ENCODE peak calls at places on chromosomes 1 and 21, in nine cellular contexts. One of them, this sample, is unnamed.

GRCh38 chr21:42652527-42653491 is 612 bp upstream of the PDE9A start:
- DNase-seq in lower leg skin: no peak
- DNase-seq in activated CD4-positive, alpha-beta T cell treated with anti-CD3 and anti-CD28 coated beads, Interleukin-2, amount 10 ng/mL, durations not matched to agents 24 days and 14 days: no peak
- DNase-seq in prostate gland: peak; percentile 74
- DNase-seq in activated naive CD8-positive, alpha-beta T cell treated with anti-CD3 and anti-CD28 coated beads for 36 hours: no peak
- DNase-seq in pancreas: peak; percentile 58
- DNase-seq in omental fat pad: no peak
- DNase-seq in Calu3: peak; percentile 74
- DNase-seq in GM10248: no peak
- DNase-seq in this sample: no peak

GRCh38 chr1:162020145-162020544 is 3.5 kb downstream of the OLFML2B start:
- DNase-seq in lower leg skin: no peak
- DNase-seq in activated CD4-positive, alpha-beta T cell treated with anti-CD3 and anti-CD28 coated beads, Interleukin-2, amount 10 ng/mL, durations not matched to agents 24 days and 14 days: no peak
- DNase-seq in prostate gland: no peak
- DNase-seq in activated naive CD8-positive, alpha-beta T cell treated with anti-CD3 and anti-CD28 coated beads for 36 hours: no peak
- DNase-seq in pancreas: no peak
- DNase-seq in omental fat pad: no peak
- DNase-seq in Calu3: no peak
- DNase-seq in GM10248: no peak
- DNase-seq in this sample: no peak

GRCh38 chr1:183516725-183517124 is 44.4 kb downstream of the SMG7 start:
- DNase-seq in lower leg skin: no peak
- DNase-seq in activated CD4-positive, alpha-beta T cell treated with anti-CD3 and anti-CD28 coated beads, Interleukin-2, amount 10 ng/mL, durations not matched to agents 24 days and 14 days: no peak
- DNase-seq in prostate gland: no peak
- DNase-seq in activated naive CD8-positive, alpha-beta T cell treated with anti-CD3 and anti-CD28 coated beads for 36 hours: no peak
- DNase-seq in pancreas: no peak
- DNase-seq in omental fat pad: no peak
- DNase-seq in Calu3: no peak
- DNase-seq in GM10248: no peak
- DNase-seq in this sample: no peak

GRCh38 chr1:72586023-72586685 is 303.8 kb upstream of the NEGR1 start:
- DNase-seq in lower leg skin: no peak
- DNase-seq in activated CD4-positive, alpha-beta T cell treated with anti-CD3 and anti-CD28 coated beads, Interleukin-2, amount 10 ng/mL, durations not matched to agents 24 days and 14 days: no peak
- DNase-seq in prostate gland: no peak
- DNase-seq in activated naive CD8-positive, alpha-beta T cell treated with anti-CD3 and anti-CD28 coated beads for 36 hours: no peak
- DNase-seq in pancreas: no peak
- DNase-seq in omental fat pad: no peak
- DNase-seq in Calu3: no peak
- DNase-seq in GM10248: no peak
- DNase-seq in this sample: no peak

GRCh38 chr1:156053770-156054499 is at the start of gene UBQLN4:
- DNase-seq in lower leg skin: peak; percentile 96
- DNase-seq in activated CD4-positive, alpha-beta T cell treated with anti-CD3 and anti-CD28 coated beads, Interleukin-2, amount 10 ng/mL, durations not matched to agents 24 days and 14 days: peak; percentile 95
- DNase-seq in prostate gland: peak; percentile 84
- DNase-seq in activated naive CD8-positive, alpha-beta T cell treated with anti-CD3 and anti-CD28 coated beads for 36 hours: peak; percentile 88
- DNase-seq in pancreas: peak; percentile 91
- DNase-seq in omental fat pad: no peak
- DNase-seq in Calu3: peak; percentile 94
- DNase-seq in GM10248: peak; percentile 94
- DNase-seq in this sample: peak; percentile 63

GRCh38 chr1:7745783-7746182 is 25.3 kb upstream of the VAMP3 start:
- DNase-seq in lower leg skin: no peak
- DNase-seq in activated CD4-positive, alpha-beta T cell treated with anti-CD3 and anti-CD28 coated beads, Interleukin-2, amount 10 ng/mL, durations not matched to agents 24 days and 14 days: no peak
- DNase-seq in prostate gland: peak; percentile 91
- DNase-seq in activated naive CD8-positive, alpha-beta T cell treated with anti-CD3 and anti-CD28 coated beads for 36 hours: no peak
- DNase-seq in pancreas: peak; percentile 15
- DNase-seq in omental fat pad: no peak
- DNase-seq in Calu3: no peak
- DNase-seq in GM10248: no peak
- DNase-seq in this sample: peak; percentile 67

GRCh38 chr1:204319462-204319861 is 40.3 kb downstream of the PLEKHA6 start:
- DNase-seq in lower leg skin: no peak
- DNase-seq in activated CD4-positive, alpha-beta T cell treated with anti-CD3 and anti-CD28 coated beads, Interleukin-2, amount 10 ng/mL, durations not matched to agents 24 days and 14 days: no peak
- DNase-seq in prostate gland: no peak
- DNase-seq in activated naive CD8-positive, alpha-beta T cell treated with anti-CD3 and anti-CD28 coated beads for 36 hours: no peak
- DNase-seq in pancreas: no peak
- DNase-seq in omental fat pad: no peak
- DNase-seq in Calu3: peak; percentile 57
- DNase-seq in GM10248: no peak
- DNase-seq in this sample: no peak

GRCh38 chr21:39397651-39398385 is 47.8 kb downstream of the LCA5L start:
- DNase-seq in lower leg skin: no peak
- DNase-seq in activated CD4-positive, alpha-beta T cell treated with anti-CD3 and anti-CD28 coated beads, Interleukin-2, amount 10 ng/mL, durations not matched to agents 24 days and 14 days: no peak
- DNase-seq in prostate gland: no peak
- DNase-seq in activated naive CD8-positive, alpha-beta T cell treated with anti-CD3 and anti-CD28 coated beads for 36 hours: no peak
- DNase-seq in pancreas: no peak
- DNase-seq in omental fat pad: no peak
- DNase-seq in Calu3: no peak
- DNase-seq in GM10248: no peak
- DNase-seq in this sample: no peak

GRCh38 chr21:21332492-21332891 is 334.3 kb downstream of the NCAM2 start:
- DNase-seq in lower leg skin: no peak
- DNase-seq in activated CD4-positive, alpha-beta T cell treated with anti-CD3 and anti-CD28 coated beads, Interleukin-2, amount 10 ng/mL, durations not matched to agents 24 days and 14 days: no peak
- DNase-seq in prostate gland: no peak
- DNase-seq in activated naive CD8-positive, alpha-beta T cell treated with anti-CD3 and anti-CD28 coated beads for 36 hours: no peak
- DNase-seq in pancreas: no peak
- DNase-seq in omental fat pad: no peak
- DNase-seq in Calu3: no peak
- DNase-seq in GM10248: no peak
- DNase-seq in this sample: no peak

GRCh38 chr1:38758824-38759223 is 100.7 kb downstream of the RRAGC start:
- DNase-seq in lower leg skin: no peak
- DNase-seq in activated CD4-positive, alpha-beta T cell treated with anti-CD3 and anti-CD28 coated beads, Interleukin-2, amount 10 ng/mL, durations not matched to agents 24 days and 14 days: no peak
- DNase-seq in prostate gland: no peak
- DNase-seq in activated naive CD8-positive, alpha-beta T cell treated with anti-CD3 and anti-CD28 coated beads for 36 hours: no peak
- DNase-seq in pancreas: no peak
- DNase-seq in omental fat pad: no peak
- DNase-seq in Calu3: no peak
- DNase-seq in GM10248: no peak
- DNase-seq in this sample: no peak

GRCh38 chr1:42777860-42778259 is 6.9 kb upstream of the TMEM269 start:
- DNase-seq in lower leg skin: no peak
- DNase-seq in activated CD4-positive, alpha-beta T cell treated with anti-CD3 and anti-CD28 coated beads, Interleukin-2, amount 10 ng/mL, durations not matched to agents 24 days and 14 days: peak; percentile 83
- DNase-seq in prostate gland: no peak
- DNase-seq in activated naive CD8-positive, alpha-beta T cell treated with anti-CD3 and anti-CD28 coated beads for 36 hours: peak; percentile 25
- DNase-seq in pancreas: no peak
- DNase-seq in omental fat pad: no peak
- DNase-seq in Calu3: peak; percentile 34
- DNase-seq in GM10248: peak; percentile 57
- DNase-seq in this sample: no peak

GRCh38 chr1:3695326-3696217 is 43.3 kb downstream of the TP73 start:
- DNase-seq in lower leg skin: no peak
- DNase-seq in activated CD4-positive, alpha-beta T cell treated with anti-CD3 and anti-CD28 coated beads, Interleukin-2, amount 10 ng/mL, durations not matched to agents 24 days and 14 days: peak; percentile 69
- DNase-seq in prostate gland: no peak
- DNase-seq in activated naive CD8-positive, alpha-beta T cell treated with anti-CD3 and anti-CD28 coated beads for 36 hours: peak; percentile 36
- DNase-seq in pancreas: peak; percentile 31
- DNase-seq in omental fat pad: no peak
- DNase-seq in Calu3: peak; percentile 46
- DNase-seq in GM10248: peak; percentile 79
- DNase-seq in this sample: no peak

GRCh38 chr1:199685369-199685768 is 342.1 kb upstream of the NR5A2 start:
- DNase-seq in lower leg skin: no peak
- DNase-seq in activated CD4-positive, alpha-beta T cell treated with anti-CD3 and anti-CD28 coated beads, Interleukin-2, amount 10 ng/mL, durations not matched to agents 24 days and 14 days: no peak
- DNase-seq in prostate gland: no peak
- DNase-seq in activated naive CD8-positive, alpha-beta T cell treated with anti-CD3 and anti-CD28 coated beads for 36 hours: no peak
- DNase-seq in pancreas: no peak
- DNase-seq in omental fat pad: no peak
- DNase-seq in Calu3: no peak
- DNase-seq in GM10248: no peak
- DNase-seq in this sample: no peak

GRCh38 chr21:46560568-46561447 is 44.1 kb downstream of the S100B start:
- DNase-seq in lower leg skin: peak; percentile 82
- DNase-seq in activated CD4-positive, alpha-beta T cell treated with anti-CD3 and anti-CD28 coated beads, Interleukin-2, amount 10 ng/mL, durations not matched to agents 24 days and 14 days: no peak
- DNase-seq in prostate gland: no peak
- DNase-seq in activated naive CD8-positive, alpha-beta T cell treated with anti-CD3 and anti-CD28 coated beads for 36 hours: no peak
- DNase-seq in pancreas: no peak
- DNase-seq in omental fat pad: no peak
- DNase-seq in Calu3: no peak
- DNase-seq in GM10248: no peak
- DNase-seq in this sample: no peak

GRCh38 chr1:67053785-67054759 is at the start of gene SLC35D1:
- DNase-seq in lower leg skin: peak; percentile 93
- DNase-seq in activated CD4-positive, alpha-beta T cell treated with anti-CD3 and anti-CD28 coated beads, Interleukin-2, amount 10 ng/mL, durations not matched to agents 24 days and 14 days: peak; percentile 94
- DNase-seq in prostate gland: peak; percentile 64
- DNase-seq in activated naive CD8-positive, alpha-beta T cell treated with anti-CD3 and anti-CD28 coated beads for 36 hours: peak; percentile 76
- DNase-seq in pancreas: peak; percentile 66
- DNase-seq in omental fat pad: peak; percentile 35
- DNase-seq in Calu3: peak; percentile 68
- DNase-seq in GM10248: peak; percentile 89
- DNase-seq in this sample: peak; percentile 34

GRCh38 chr1:203673550-203674411 is 47.1 kb downstream of the ATP2B4 start:
- DNase-seq in lower leg skin: no peak
- DNase-seq in activated CD4-positive, alpha-beta T cell treated with anti-CD3 and anti-CD28 coated beads, Interleukin-2, amount 10 ng/mL, durations not matched to agents 24 days and 14 days: peak; percentile 92
- DNase-seq in prostate gland: no peak
- DNase-seq in activated naive CD8-positive, alpha-beta T cell treated with anti-CD3 and anti-CD28 coated beads for 36 hours: peak; percentile 67
- DNase-seq in pancreas: no peak
- DNase-seq in omental fat pad: peak; percentile 32
- DNase-seq in Calu3: peak; percentile 80
- DNase-seq in GM10248: peak; percentile 33
- DNase-seq in this sample: peak; percentile 40

GRCh38 chr1:119475866-119476439 is 31.1 kb upstream of the HSD3B1 start:
- DNase-seq in lower leg skin: no peak
- DNase-seq in activated CD4-positive, alpha-beta T cell treated with anti-CD3 and anti-CD28 coated beads, Interleukin-2, amount 10 ng/mL, durations not matched to agents 24 days and 14 days: peak; percentile 74
- DNase-seq in prostate gland: peak; percentile 65
- DNase-seq in activated naive CD8-positive, alpha-beta T cell treated with anti-CD3 and anti-CD28 coated beads for 36 hours: peak; percentile 26
- DNase-seq in pancreas: peak; percentile 54
- DNase-seq in omental fat pad: no peak
- DNase-seq in Calu3: peak; percentile 67
- DNase-seq in GM10248: peak; percentile 52
- DNase-seq in this sample: peak; percentile 50

GRCh38 chr1:28811766-28812668 is at the start of gene OPRD1:
- DNase-seq in lower leg skin: no peak
- DNase-seq in activated CD4-positive, alpha-beta T cell treated with anti-CD3 and anti-CD28 coated beads, Interleukin-2, amount 10 ng/mL, durations not matched to agents 24 days and 14 days: no peak
- DNase-seq in prostate gland: no peak
- DNase-seq in activated naive CD8-positive, alpha-beta T cell treated with anti-CD3 and anti-CD28 coated beads for 36 hours: peak; percentile 28
- DNase-seq in pancreas: no peak
- DNase-seq in omental fat pad: no peak
- DNase-seq in Calu3: no peak
- DNase-seq in GM10248: no peak
- DNase-seq in this sample: no peak